ENCODE peak calls at places on chromosomes 12 and 14, in eight cellular contexts. One of them, this sample, is unnamed.

GRCh38 chr12:102351326-102351725 is 129.0 kb downstream of the IGF1 start:
- DNase-seq in hypothalamus: no peak
- DNase-seq in progenitor cell of endocrine pancreas: no peak
- DNase-seq in activated T-cell treated with anti-CD3 and anti-CD28 coated beads, Interleukin-2, amount 50 U/mL, for 48 hours: no peak
- DNase-seq in Kasumi-1: no peak
- DNase-seq in SIG-M5: no peak
- DNase-seq in neural crest cell: no peak
- DNase-seq in left cardiac atrium: no peak
- DNase-seq in this sample: no peak

GRCh38 chr12:16359512-16360491 is 12.4 kb downstream of the MGST1 start:
- DNase-seq in hypothalamus: no peak
- DNase-seq in progenitor cell of endocrine pancreas: peak
- DNase-seq in activated T-cell treated with anti-CD3 and anti-CD28 coated beads, Interleukin-2, amount 50 U/mL, for 48 hours: peak
- DNase-seq in Kasumi-1: peak
- DNase-seq in SIG-M5: no peak
- DNase-seq in neural crest cell: peak
- DNase-seq in left cardiac atrium: peak
- DNase-seq in this sample: peak

GRCh38 chr14:79712302-79712950 is 498.9 kb downstream of the DIO2 start:
- DNase-seq in hypothalamus: no peak
- DNase-seq in progenitor cell of endocrine pancreas: no peak
- DNase-seq in activated T-cell treated with anti-CD3 and anti-CD28 coated beads, Interleukin-2, amount 50 U/mL, for 48 hours: no peak
- DNase-seq in Kasumi-1: no peak
- DNase-seq in SIG-M5: no peak
- DNase-seq in neural crest cell: no peak
- DNase-seq in left cardiac atrium: peak
- DNase-seq in this sample: no peak

GRCh38 chr14:95697764-95698163 is 11.5 kb downstream of the TCL1B start:
- DNase-seq in hypothalamus: no peak
- DNase-seq in progenitor cell of endocrine pancreas: no peak
- DNase-seq in activated T-cell treated with anti-CD3 and anti-CD28 coated beads, Interleukin-2, amount 50 U/mL, for 48 hours: no peak
- DNase-seq in Kasumi-1: no peak
- DNase-seq in SIG-M5: no peak
- DNase-seq in neural crest cell: no peak
- DNase-seq in left cardiac atrium: no peak
- DNase-seq in this sample: no peak

GRCh38 chr12:124663771-124664366 is 96.5 kb upstream of the NCOR2 start:
- DNase-seq in hypothalamus: no peak
- DNase-seq in progenitor cell of endocrine pancreas: no peak
- DNase-seq in activated T-cell treated with anti-CD3 and anti-CD28 coated beads, Interleukin-2, amount 50 U/mL, for 48 hours: no peak
- DNase-seq in Kasumi-1: no peak
- DNase-seq in SIG-M5: no peak
- DNase-seq in neural crest cell: peak
- DNase-seq in left cardiac atrium: no peak
- DNase-seq in this sample: no peak

GRCh38 chr12:16513231-16513630 is 92.7 kb downstream of the LMO3 start:
- DNase-seq in hypothalamus: no peak
- DNase-seq in progenitor cell of endocrine pancreas: no peak
- DNase-seq in activated T-cell treated with anti-CD3 and anti-CD28 coated beads, Interleukin-2, amount 50 U/mL, for 48 hours: no peak
- DNase-seq in Kasumi-1: no peak
- DNase-seq in SIG-M5: no peak
- DNase-seq in neural crest cell: no peak
- DNase-seq in left cardiac atrium: no peak
- DNase-seq in this sample: no peak

GRCh38 chr12:66813137-66813867 is 134.4 kb upstream of the GRIP1 start:
- DNase-seq in hypothalamus: no peak
- DNase-seq in progenitor cell of endocrine pancreas: no peak
- DNase-seq in activated T-cell treated with anti-CD3 and anti-CD28 coated beads, Interleukin-2, amount 50 U/mL, for 48 hours: no peak
- DNase-seq in Kasumi-1: peak
- DNase-seq in SIG-M5: no peak
- DNase-seq in neural crest cell: no peak
- DNase-seq in left cardiac atrium: no peak
- DNase-seq in this sample: peak

GRCh38 chr12:93062100-93062419 is 133.0 kb upstream of the EEA1 start:
- DNase-seq in hypothalamus: no peak
- DNase-seq in progenitor cell of endocrine pancreas: no peak
- DNase-seq in activated T-cell treated with anti-CD3 and anti-CD28 coated beads, Interleukin-2, amount 50 U/mL, for 48 hours: no peak
- DNase-seq in Kasumi-1: no peak
- DNase-seq in SIG-M5: no peak
- DNase-seq in neural crest cell: no peak
- DNase-seq in left cardiac atrium: no peak
- DNase-seq in this sample: no peak

GRCh38 chr14:89619616-89620273 is 202.7 kb upstream of the FOXN3 start:
- DNase-seq in hypothalamus: no peak
- DNase-seq in progenitor cell of endocrine pancreas: no peak
- DNase-seq in activated T-cell treated with anti-CD3 and anti-CD28 coated beads, Interleukin-2, amount 50 U/mL, for 48 hours: no peak
- DNase-seq in Kasumi-1: no peak
- DNase-seq in SIG-M5: no peak
- DNase-seq in neural crest cell: no peak
- DNase-seq in left cardiac atrium: no peak
- DNase-seq in this sample: no peak

GRCh38 chr14:23345987-23346692 is 6.5 kb downstream of the SLC22A17 start:
- DNase-seq in hypothalamus: no peak
- DNase-seq in progenitor cell of endocrine pancreas: no peak
- DNase-seq in activated T-cell treated with anti-CD3 and anti-CD28 coated beads, Interleukin-2, amount 50 U/mL, for 48 hours: peak
- DNase-seq in Kasumi-1: no peak
- DNase-seq in SIG-M5: no peak
- DNase-seq in neural crest cell: no peak
- DNase-seq in left cardiac atrium: no peak
- DNase-seq in this sample: no peak

GRCh38 chr12:56205445-56205844 is 16.2 kb upstream of the SMARCC2 start:
- DNase-seq in hypothalamus: no peak
- DNase-seq in progenitor cell of endocrine pancreas: no peak
- DNase-seq in activated T-cell treated with anti-CD3 and anti-CD28 coated beads, Interleukin-2, amount 50 U/mL, for 48 hours: no peak
- DNase-seq in Kasumi-1: no peak
- DNase-seq in SIG-M5: no peak
- DNase-seq in neural crest cell: no peak
- DNase-seq in left cardiac atrium: no peak
- DNase-seq in this sample: no peak

GRCh38 chr12:124862768-124863408 is 776 bp downstream of the SCARB1 start:
- DNase-seq in hypothalamus: no peak
- DNase-seq in progenitor cell of endocrine pancreas: no peak
- DNase-seq in activated T-cell treated with anti-CD3 and anti-CD28 coated beads, Interleukin-2, amount 50 U/mL, for 48 hours: peak
- DNase-seq in Kasumi-1: peak
- DNase-seq in SIG-M5: no peak
- DNase-seq in neural crest cell: no peak
- DNase-seq in left cardiac atrium: no peak
- DNase-seq in this sample: peak

GRCh38 chr12:31868980-31869379 is 90.2 kb upstream of the RESF1 start:
- DNase-seq in hypothalamus: no peak
- DNase-seq in progenitor cell of endocrine pancreas: no peak
- DNase-seq in activated T-cell treated with anti-CD3 and anti-CD28 coated beads, Interleukin-2, amount 50 U/mL, for 48 hours: no peak
- DNase-seq in Kasumi-1: no peak
- DNase-seq in SIG-M5: no peak
- DNase-seq in neural crest cell: no peak
- DNase-seq in left cardiac atrium: peak
- DNase-seq in this sample: peak

GRCh38 chr12:94941440-94941862 is 62.0 kb downstream of the NDUFA12 start:
- DNase-seq in hypothalamus: no peak
- DNase-seq in progenitor cell of endocrine pancreas: no peak
- DNase-seq in activated T-cell treated with anti-CD3 and anti-CD28 coated beads, Interleukin-2, amount 50 U/mL, for 48 hours: peak
- DNase-seq in Kasumi-1: no peak
- DNase-seq in SIG-M5: no peak
- DNase-seq in neural crest cell: no peak
- DNase-seq in left cardiac atrium: peak
- DNase-seq in this sample: peak

GRCh38 chr12:75208851-75209781 is 523 bp downstream of the KCNC2 start:
- DNase-seq in hypothalamus: no peak
- DNase-seq in progenitor cell of endocrine pancreas: peak
- DNase-seq in activated T-cell treated with anti-CD3 and anti-CD28 coated beads, Interleukin-2, amount 50 U/mL, for 48 hours: peak
- DNase-seq in Kasumi-1: no peak
- DNase-seq in SIG-M5: no peak
- DNase-seq in neural crest cell: peak
- DNase-seq in left cardiac atrium: no peak
- DNase-seq in this sample: peak

GRCh38 chr12:51678086-51678724 is 87.2 kb downstream of the SCN8A start:
- DNase-seq in hypothalamus: no peak
- DNase-seq in progenitor cell of endocrine pancreas: no peak
- DNase-seq in activated T-cell treated with anti-CD3 and anti-CD28 coated beads, Interleukin-2, amount 50 U/mL, for 48 hours: peak
- DNase-seq in Kasumi-1: peak
- DNase-seq in SIG-M5: no peak
- DNase-seq in neural crest cell: peak
- DNase-seq in left cardiac atrium: no peak
- DNase-seq in this sample: peak

GRCh38 chr12:66596189-66596588 is 82.7 kb downstream of the GRIP1 start:
- DNase-seq in hypothalamus: no peak
- DNase-seq in progenitor cell of endocrine pancreas: no peak
- DNase-seq in activated T-cell treated with anti-CD3 and anti-CD28 coated beads, Interleukin-2, amount 50 U/mL, for 48 hours: no peak
- DNase-seq in Kasumi-1: no peak
- DNase-seq in SIG-M5: no peak
- DNase-seq in neural crest cell: no peak
- DNase-seq in left cardiac atrium: no peak
- DNase-seq in this sample: peak

GRCh38 chr12:64674367-64674922 is 64.2 kb downstream of the RASSF3 start:
- DNase-seq in hypothalamus: no peak
- DNase-seq in progenitor cell of endocrine pancreas: no peak
- DNase-seq in activated T-cell treated with anti-CD3 and anti-CD28 coated beads, Interleukin-2, amount 50 U/mL, for 48 hours: no peak
- DNase-seq in Kasumi-1: no peak
- DNase-seq in SIG-M5: no peak
- DNase-seq in neural crest cell: no peak
- DNase-seq in left cardiac atrium: no peak
- DNase-seq in this sample: no peak

GRCh38 chr14:88554458-88555286 is at the start of gene PTPN21:
- DNase-seq in hypothalamus: peak
- DNase-seq in progenitor cell of endocrine pancreas: peak
- DNase-seq in activated T-cell treated with anti-CD3 and anti-CD28 coated beads, Interleukin-2, amount 50 U/mL, for 48 hours: no peak
- DNase-seq in Kasumi-1: no peak
- DNase-seq in SIG-M5: no peak
- DNase-seq in neural crest cell: peak
- DNase-seq in left cardiac atrium: peak
- DNase-seq in this sample: peak

GRCh38 chr14:29856516-29856915 is 71.1 kb downstream of the PRKD1 start:
- DNase-seq in hypothalamus: no peak
- DNase-seq in progenitor cell of endocrine pancreas: no peak
- DNase-seq in activated T-cell treated with anti-CD3 and anti-CD28 coated beads, Interleukin-2, amount 50 U/mL, for 48 hours: no peak
- DNase-seq in Kasumi-1: no peak
- DNase-seq in SIG-M5: no peak
- DNase-seq in neural crest cell: no peak
- DNase-seq in left cardiac atrium: no peak
- DNase-seq in this sample: no peak

GRCh38 chr12:62191747-62192485 is 68.3 kb upstream of the USP15 start:
- DNase-seq in hypothalamus: no peak
- DNase-seq in progenitor cell of endocrine pancreas: peak
- DNase-seq in activated T-cell treated with anti-CD3 and anti-CD28 coated beads, Interleukin-2, amount 50 U/mL, for 48 hours: no peak
- DNase-seq in Kasumi-1: no peak
- DNase-seq in SIG-M5: no peak
- DNase-seq in neural crest cell: no peak
- DNase-seq in left cardiac atrium: peak
- DNase-seq in this sample: peak

GRCh38 chr12:54306925-54307731 is 6.3 kb upstream of the NFE2 start:
- DNase-seq in hypothalamus: no peak
- DNase-seq in progenitor cell of endocrine pancreas: no peak
- DNase-seq in activated T-cell treated with anti-CD3 and anti-CD28 coated beads, Interleukin-2, amount 50 U/mL, for 48 hours: peak
- DNase-seq in Kasumi-1: peak
- DNase-seq in SIG-M5: peak
- DNase-seq in neural crest cell: no peak
- DNase-seq in left cardiac atrium: peak
- DNase-seq in this sample: peak

GRCh38 chr14:85313801-85314207 is 216.1 kb upstream of the FLRT2 start:
- DNase-seq in hypothalamus: no peak
- DNase-seq in progenitor cell of endocrine pancreas: no peak
- DNase-seq in activated T-cell treated with anti-CD3 and anti-CD28 coated beads, Interleukin-2, amount 50 U/mL, for 48 hours: no peak
- DNase-seq in Kasumi-1: no peak
- DNase-seq in SIG-M5: no peak
- DNase-seq in neural crest cell: no peak
- DNase-seq in left cardiac atrium: no peak
- DNase-seq in this sample: peak

GRCh38 chr14:102982852-102983470 is 60.5 kb downstream of the AMN start:
- DNase-seq in hypothalamus: no peak
- DNase-seq in progenitor cell of endocrine pancreas: no peak
- DNase-seq in activated T-cell treated with anti-CD3 and anti-CD28 coated beads, Interleukin-2, amount 50 U/mL, for 48 hours: no peak
- DNase-seq in Kasumi-1: no peak
- DNase-seq in SIG-M5: no peak
- DNase-seq in neural crest cell: no peak
- DNase-seq in left cardiac atrium: no peak
- DNase-seq in this sample: no peak

GRCh38 chr12:27525373-27525772 is 1.4 kb downstream of the PPFIBP1 start:
- DNase-seq in hypothalamus: no peak
- DNase-seq in progenitor cell of endocrine pancreas: no peak
- DNase-seq in activated T-cell treated with anti-CD3 and anti-CD28 coated beads, Interleukin-2, amount 50 U/mL, for 48 hours: no peak
- DNase-seq in Kasumi-1: no peak
- DNase-seq in SIG-M5: no peak
- DNase-seq in neural crest cell: no peak
- DNase-seq in left cardiac atrium: no peak
- DNase-seq in this sample: peak

GRCh38 chr12:124159655-124160054 is 135.2 kb upstream of the RFLNA start:
- DNase-seq in hypothalamus: no peak
- DNase-seq in progenitor cell of endocrine pancreas: no peak
- DNase-seq in activated T-cell treated with anti-CD3 and anti-CD28 coated beads, Interleukin-2, amount 50 U/mL, for 48 hours: no peak
- DNase-seq in Kasumi-1: no peak
- DNase-seq in SIG-M5: no peak
- DNase-seq in neural crest cell: no peak
- DNase-seq in left cardiac atrium: no peak
- DNase-seq in this sample: no peak

GRCh38 chr14:22319526-22320352 is 269.3 kb downstream of the DAD1 start:
- DNase-seq in hypothalamus: no peak
- DNase-seq in progenitor cell of endocrine pancreas: peak
- DNase-seq in activated T-cell treated with anti-CD3 and anti-CD28 coated beads, Interleukin-2, amount 50 U/mL, for 48 hours: peak
- DNase-seq in Kasumi-1: peak
- DNase-seq in SIG-M5: no peak
- DNase-seq in neural crest cell: peak
- DNase-seq in left cardiac atrium: peak
- DNase-seq in this sample: peak

GRCh38 chr12:104462931-104463339 is 6.2 kb downstream of the CHST11 start:
- DNase-seq in hypothalamus: no peak
- DNase-seq in progenitor cell of endocrine pancreas: no peak
- DNase-seq in activated T-cell treated with anti-CD3 and anti-CD28 coated beads, Interleukin-2, amount 50 U/mL, for 48 hours: peak
- DNase-seq in Kasumi-1: peak
- DNase-seq in SIG-M5: no peak
- DNase-seq in neural crest cell: no peak
- DNase-seq in left cardiac atrium: no peak
- DNase-seq in this sample: no peak